ENCODE peak calls at places on chromosomes 12 and 14, in five cellular contexts. J is cardiac muscle cell, V is RPMI7951, K is NCI-H524, X is nephron progenitor cell. E is an unnamed sample.

GRCh38 chr12:55806982-55807381 is 10.5 kb downstream of the SARNP start:
- DNase-seq in J (no peak), X (no peak), K (no peak), V (no peak), E (no peak)

GRCh38 chr12:98955284-98955683 is 310.2 kb downstream of the APAF1 start:
- DNase-seq in X (peak; percentile 13), K (peak; percentile 46), J (peak; percentile 7), V (peak; percentile 5), E (peak; percentile 12)

GRCh38 chr14:89625988-89626806 is 209.2 kb upstream of the FOXN3 start:
- DNase-seq in J (no peak), X (no peak), K (peak; percentile 24), V (no peak), E (no peak)

GRCh38 chr12:132333766-132334165 is 4.4 kb upstream of the GALNT9 start:
- DNase-seq in K (no peak), X (no peak), V (no peak), J (no peak), E (no peak)

GRCh38 chr14:73173092-73173735 is 36.9 kb downstream of the PSEN1 start:
- DNase-seq in X (no peak), J (peak; percentile 35), V (peak; percentile 50), K (peak; percentile 85), E (peak; percentile 28)

GRCh38 chr12:102483466-102483865 is 3.1 kb upstream of the IGF1 start:
- DNase-seq in K (no peak), V (no peak), J (no peak), X (no peak), E (no peak)

GRCh38 chr14:96351986-96352385 is 11.2 kb downstream of the ATG2B start:
- DNase-seq in K (no peak), V (no peak), X (no peak), J (no peak), E (peak; percentile 16)

GRCh38 chr14:25011095-25011494 is 38.9 kb downstream of the STXBP6 start:
- DNase-seq in X (no peak), J (no peak), K (no peak), V (no peak), E (no peak)

GRCh38 chr12:9227953-9228352 is 19.8 kb upstream of the PZP start:
- DNase-seq in X (no peak), K (no peak), V (no peak), J (no peak), E (no peak)

GRCh38 chr12:50411051-50411660 is 10.5 kb downstream of the LARP4 start:
- DNase-seq in X (no peak), V (no peak), J (no peak), K (no peak), E (no peak)

GRCh38 chr14:21529515-21529914 is 3.4 kb upstream of the SALL2 start:
- DNase-seq in J (no peak), K (no peak), V (no peak), X (no peak), E (no peak)

GRCh38 chr14:54944737-54945391 is 42.2 kb upstream of the GCH1 start:
- DNase-seq in X (no peak), K (no peak), J (no peak), V (no peak), E (no peak)

E was measured in H4.